ENCODE peak calls at places on chromosomes 3 and 15, in five cellular contexts. One of them, this sample, is unnamed.

GRCh38 chr15:52362497-52362896 is 66.9 kb upstream of the MYO5C start:
- DNase-seq in frontal cortex: no peak
- DNase-seq in NCI-H1417: no peak
- DNase-seq in AG09309: peak
- DNase-seq in OCI-LY7: no peak
- DNase-seq in this sample: no peak

GRCh38 chr3:12947504-12948369 is 106.4 kb upstream of the RPL32 start:
- DNase-seq in AG09309: no peak
- DNase-seq in frontal cortex: no peak
- DNase-seq in OCI-LY7: no peak
- DNase-seq in NCI-H1417: no peak
- DNase-seq in this sample: no peak

GRCh38 chr15:101088311-101088710 is 163.5 kb downstream of the CHSY1 start:
- DNase-seq in AG09309: no peak
- DNase-seq in NCI-H1417: no peak
- DNase-seq in OCI-LY7: no peak
- DNase-seq in frontal cortex: no peak
- DNase-seq in this sample: no peak

GRCh38 chr3:186281172-186281571 is 80.9 kb downstream of the DGKG start:
- DNase-seq in OCI-LY7: no peak
- DNase-seq in AG09309: peak
- DNase-seq in frontal cortex: no peak
- DNase-seq in NCI-H1417: no peak
- DNase-seq in this sample: no peak

GRCh38 chr3:37181766-37182165 is 7.4 kb upstream of the LRRFIP2 start:
- DNase-seq in NCI-H1417: no peak
- DNase-seq in OCI-LY7: no peak
- DNase-seq in AG09309: no peak
- DNase-seq in frontal cortex: no peak
- DNase-seq in this sample: no peak

GRCh38 chr3:112555535-112556170 is 6.1 kb downstream of the ATG3 start:
- DNase-seq in frontal cortex: no peak
- DNase-seq in OCI-LY7: no peak
- DNase-seq in NCI-H1417: peak
- DNase-seq in AG09309: no peak
- DNase-seq in this sample: no peak

GRCh38 chr3:16543242-16543864 is 29.9 kb upstream of the RFTN1 start:
- DNase-seq in NCI-H1417: no peak
- DNase-seq in AG09309: no peak
- DNase-seq in OCI-LY7: no peak
- DNase-seq in frontal cortex: no peak
- DNase-seq in this sample: no peak

GRCh38 chr15:57060799-57061198 is 142.4 kb downstream of the TCF12 start:
- DNase-seq in frontal cortex: no peak
- DNase-seq in NCI-H1417: no peak
- DNase-seq in OCI-LY7: no peak
- DNase-seq in AG09309: peak
- DNase-seq in this sample: no peak

GRCh38 chr15:71753346-71753745 is 57.0 kb upstream of the NR2E3 start:
- DNase-seq in OCI-LY7: no peak
- DNase-seq in NCI-H1417: no peak
- DNase-seq in frontal cortex: no peak
- DNase-seq in AG09309: no peak
- DNase-seq in this sample: no peak

GRCh38 chr15:56052389-56053045 is 59.1 kb upstream of the NEDD4 start:
- DNase-seq in frontal cortex: peak
- DNase-seq in NCI-H1417: peak
- DNase-seq in OCI-LY7: peak
- DNase-seq in AG09309: peak
- DNase-seq in this sample: no peak

GRCh38 chr3:25094932-25095690 is 333.0 kb upstream of the RARB start:
- DNase-seq in NCI-H1417: no peak
- DNase-seq in AG09309: no peak
- DNase-seq in frontal cortex: no peak
- DNase-seq in OCI-LY7: no peak
- DNase-seq in this sample: no peak

GRCh38 chr3:31039145-31039544 is 144.7 kb upstream of the GADL1 start:
- DNase-seq in OCI-LY7: no peak
- DNase-seq in frontal cortex: no peak
- DNase-seq in NCI-H1417: no peak
- DNase-seq in AG09309: no peak
- DNase-seq in this sample: no peak

GRCh38 chr15:89575656-89576416 is 567 bp downstream of the TICRR start:
- DNase-seq in NCI-H1417: peak
- DNase-seq in AG09309: no peak
- DNase-seq in frontal cortex: no peak
- DNase-seq in OCI-LY7: peak
- DNase-seq in this sample: no peak

GRCh38 chr15:100043069-100043641 is 298.6 kb downstream of the ADAMTS17 start:
- DNase-seq in AG09309: peak
- DNase-seq in NCI-H1417: no peak
- DNase-seq in OCI-LY7: no peak
- DNase-seq in frontal cortex: no peak
- DNase-seq in this sample: no peak

GRCh38 chr15:89167267-89168176 is 53.9 kb downstream of the RLBP1 start:
- DNase-seq in frontal cortex: no peak
- DNase-seq in OCI-LY7: no peak
- DNase-seq in AG09309: no peak
- DNase-seq in NCI-H1417: no peak
- DNase-seq in this sample: peak

GRCh38 chr3:134312072-134312872 is 61.6 kb upstream of the RYK start:
- DNase-seq in NCI-H1417: no peak
- DNase-seq in frontal cortex: no peak
- DNase-seq in OCI-LY7: no peak
- DNase-seq in AG09309: no peak
- DNase-seq in this sample: no peak

GRCh38 chr3:4900298-4900697 is 78.9 kb upstream of the BHLHE40 start:
- DNase-seq in AG09309: no peak
- DNase-seq in OCI-LY7: no peak
- DNase-seq in NCI-H1417: no peak
- DNase-seq in frontal cortex: no peak
- DNase-seq in this sample: no peak

GRCh38 chr3:40753956-40754355 is 229.2 kb downstream of the ZNF621 start:
- DNase-seq in frontal cortex: no peak
- DNase-seq in AG09309: no peak
- DNase-seq in NCI-H1417: no peak
- DNase-seq in OCI-LY7: no peak
- DNase-seq in this sample: no peak